ENCODE peak calls at places on chromosome 19, in six cellular contexts. G is Panc1, E is thyroid gland, L is tibial nerve, Q is hepatocyte, U is choroid plexus epithelial cell. F is an unnamed sample.
A peak's percentile ranks its signal among the peaks of the same experiment; 100 is the strongest.

GRCh38 chr19:55615553-55616394 is 8.6 kb downstream of the ZNF784 start:
- DNase-seq in E (no peak), U (no peak), G (no peak), L (no peak), Q (no peak), F (no peak)

GRCh38 chr19:38274734-38275133 is 10.4 kb downstream of the SPINT2 start:
- DNase-seq in E (peak; percentile 79), G (no peak), Q (no peak), U (no peak), L (no peak), F (no peak)

GRCh38 chr19:9914315-9915207 is 21.8 kb downstream of the OLFM2 start:
- DNase-seq in U (peak; percentile 79), Q (peak; percentile 93), G (no peak), L (peak; percentile 27), E (peak; percentile 80), F (peak; percentile 86)

GRCh38 chr19:30327331-30327730 is 44.9 kb upstream of the ZNF536 start:
- DNase-seq in Q (no peak), L (no peak), U (no peak), G (no peak), E (no peak), F (no peak)

GRCh38 chr19:3245050-3245449 is 20.6 kb downstream of the CELF5 start:
- DNase-seq in Q (no peak), L (no peak), G (no peak), E (no peak), U (no peak), F (no peak)

GRCh38 chr19:10850631-10851030 is 2.4 kb downstream of the C19orf38 start:
- DNase-seq in E (no peak), G (no peak), U (no peak), L (no peak), Q (no peak), F (no peak)

GRCh38 chr19:12913011-12913561 is 6.0 kb downstream of the SYCE2 start:
- DNase-seq in Q (peak; percentile 75), L (peak; percentile 63), G (no peak), U (peak; percentile 75), E (peak; percentile 89), F (peak; percentile 29)

GRCh38 chr19:29277107-29277506 is 64.2 kb upstream of the UQCRFS1 start:
- DNase-seq in E (peak; percentile 9), L (no peak), U (no peak), Q (no peak), G (no peak), F (peak; percentile 18)

GRCh38 chr19:3986260-3987041 is 1.2 kb upstream of the EEF2 start:
- DNase-seq in G (no peak), Q (peak; percentile 85), L (peak; percentile 56), E (peak; percentile 78), U (peak; percentile 89), F (peak; percentile 40)

GRCh38 chr19:1133471-1133929 is 29.7 kb downstream of the GPX4 start:
- DNase-seq in Q (no peak), E (no peak), G (no peak), L (no peak), U (no peak), F (no peak)

GRCh38 chr19:46030861-46031550 is 8.2 kb upstream of the PGLYRP1 start:
- DNase-seq in U (no peak), E (no peak), Q (peak; percentile 69), L (no peak), G (no peak), F (no peak)

GRCh38 chr19:3068071-3068470 is 5.8 kb upstream of the TLE5 start:
- DNase-seq in U (no peak), G (no peak), E (no peak), L (no peak), Q (no peak), F (peak; percentile 63)

GRCh38 chr19:46225558-46226004 is 4.0 kb upstream of the IGFL1 start:
- DNase-seq in Q (no peak), L (no peak), E (peak; percentile 32), U (peak; percentile 25), G (no peak), F (peak; percentile 18)

GRCh38 chr19:3443840-3444694 is 36.3 kb downstream of the SMIM24 start:
- DNase-seq in U (peak; percentile 72), Q (peak; percentile 63), E (no peak), G (no peak), L (no peak), F (peak; percentile 72)

GRCh38 chr19:9345005-9345404 is 17.8 kb upstream of the ZNF177 start:
- DNase-seq in Q (no peak), G (no peak), E (no peak), L (no peak), U (no peak), F (no peak)

GRCh38 chr19:50414850-50415660 is 3.7 kb upstream of the SPIB start:
- DNase-seq in E (peak; percentile 76), L (peak; percentile 63), U (peak; percentile 74), Q (peak; percentile 85), G (no peak), F (peak; percentile 93)

GRCh38 chr19:8517551-8518442 is 3.8 kb upstream of the ZNF414 start:
- DNase-seq in Q (no peak), G (no peak), L (peak; percentile 20), U (peak; percentile 75), E (no peak), F (no peak)

GRCh38 chr19:11268783-11269267 is 6.5 kb upstream of the DOCK6 start:
- DNase-seq in G (no peak), U (peak; percentile 91), Q (no peak), E (peak; percentile 75), L (peak; percentile 41), F (no peak)

GRCh38 chr19:7500811-7501450 is 12.1 kb upstream of the PEX11G start:
- DNase-seq in E (no peak), U (no peak), G (no peak), Q (peak; percentile 82), L (no peak), F (peak; percentile 83)

GRCh38 chr19:33522371-33522662 is 726 bp upstream of the PEPD start:
- DNase-seq in U (no peak), Q (no peak), L (no peak), G (no peak), E (no peak), F (no peak)

GRCh38 chr19:33520844-33521479 is 629 bp downstream of the PEPD start:
- DNase-seq in Q (peak; percentile 46), G (no peak), L (no peak), U (no peak), E (no peak), F (no peak)

GRCh38 chr19:33519416-33519815 is 2.2 kb downstream of the PEPD start:
- DNase-seq in E (no peak), L (no peak), U (no peak), G (no peak), Q (no peak), F (no peak)

GRCh38 chr19:33520048-33520643 is 1.4 kb downstream of the PEPD start:
- DNase-seq in L (no peak), Q (no peak), E (no peak), U (no peak), G (no peak), F (no peak)

DNA sequence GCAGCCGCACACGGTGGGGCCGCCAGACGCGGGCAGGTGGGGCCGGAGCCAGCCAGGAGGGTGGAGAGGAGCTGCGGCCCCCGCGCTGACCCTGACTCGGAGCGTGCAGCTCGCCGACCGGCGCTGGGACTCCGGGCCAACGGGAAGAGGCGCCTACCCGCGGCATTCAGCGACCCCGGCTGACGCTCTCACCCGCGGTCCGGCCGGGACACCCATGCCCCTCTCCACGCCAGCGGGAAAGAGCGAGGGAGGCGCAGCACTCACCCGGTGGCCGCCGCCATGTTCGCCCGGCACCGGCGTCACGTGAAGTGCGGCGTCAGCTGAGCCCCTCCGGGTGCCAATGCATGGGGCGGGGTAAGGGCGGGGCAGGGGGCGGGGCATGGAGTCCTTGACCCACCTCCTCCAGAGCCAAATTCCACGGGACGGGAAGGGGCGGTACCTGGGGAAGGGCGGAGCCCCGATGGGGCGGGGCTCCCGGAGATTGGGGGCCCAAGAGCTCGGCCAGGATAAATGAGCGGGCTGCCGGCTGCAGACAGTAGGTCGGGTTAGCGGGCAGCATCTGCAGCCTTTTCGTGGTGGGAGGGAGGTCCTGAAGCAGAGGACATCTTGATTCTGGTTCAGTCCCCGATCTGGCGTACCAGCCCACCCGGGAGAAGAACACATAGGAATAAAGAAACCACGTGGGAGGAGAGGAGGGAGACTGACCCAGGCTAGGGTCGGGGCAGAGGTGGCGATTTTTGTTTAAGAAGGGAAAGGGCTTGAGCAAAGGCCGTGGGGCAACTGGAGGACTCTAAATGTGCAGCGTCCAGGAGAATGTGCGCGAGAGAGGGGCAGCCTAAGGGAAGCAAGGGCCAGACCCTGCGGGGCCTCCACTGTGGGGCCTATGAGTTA is at the start of gene PEPD:
- DNase-seq in Q (peak; percentile 95), E (peak; percentile 90), U (peak; percentile 93), L (peak; percentile 89), G (peak; percentile 56), F (peak; percentile 94)
- TF ChIP-seq CTCF in Q (no peak), E (no peak), U (no peak), L (peak; percentile 13), G (no peak), F (no peak)

DNA sequence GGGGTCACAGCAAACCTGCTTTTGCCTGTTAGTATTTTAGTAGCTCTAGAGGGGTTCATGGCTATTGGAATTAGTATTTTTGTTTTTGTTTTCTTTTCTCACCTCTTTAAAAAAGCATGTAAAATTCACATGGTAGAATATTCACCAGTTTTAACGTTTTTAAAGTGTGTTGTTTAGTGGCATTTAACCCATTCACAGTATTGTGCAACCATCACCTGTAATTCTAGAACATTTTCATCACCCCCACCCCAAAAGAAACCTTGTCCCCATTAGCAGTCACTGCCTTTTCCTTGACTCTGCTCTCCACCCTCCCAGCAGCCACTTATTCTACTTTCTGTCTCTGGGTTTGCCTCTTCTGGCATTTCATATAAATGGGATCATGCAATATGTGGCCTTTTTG is 39.8 kb downstream of the GATAD2A start:
- DNase-seq in U (no peak), E (no peak), Q (no peak), G (no peak), L (no peak), F (no peak)
- TF ChIP-seq CTCF in U (no peak), E (no peak), Q (no peak), G (no peak), L (no peak), F (no peak)

GRCh38 chr19:48738557-48739399 is 1.6 kb downstream of the RASIP1 start:
- DNase-seq in E (peak; percentile 92), U (peak; percentile 82), G (no peak), L (peak; percentile 78), Q (peak; percentile 98), F (peak; percentile 100)
- TF ChIP-seq CTCF in E (no peak), U (peak; percentile 3), G (no peak), L (peak; percentile 68), Q (peak; percentile 31), F (no peak)

GRCh38 chr19:5481957-5482356 is 26.7 kb downstream of the ZNRF4 start:
- DNase-seq in L (no peak), Q (no peak), G (no peak), U (no peak), E (no peak), F (no peak)

GRCh38 chr19:5478241-5478924 is 23.2 kb downstream of the ZNRF4 start:
- DNase-seq in E (no peak), Q (no peak), L (no peak), G (no peak), U (no peak), F (no peak)

GRCh38 chr19:5478925-5479588 is 23.8 kb downstream of the ZNRF4 start:
- DNase-seq in U (no peak), L (no peak), E (no peak), G (no peak), Q (no peak), F (no peak)

GRCh38 chr19:5479958-5480357 is 24.7 kb downstream of the ZNRF4 start:
- DNase-seq in E (no peak), U (no peak), L (no peak), Q (no peak), G (no peak), F (peak; percentile 36)

GRCh38 chr19:5480427-5480836 is 25.2 kb downstream of the ZNRF4 start:
- DNase-seq in U (peak; percentile 29), L (no peak), G (peak; percentile 4), Q (no peak), E (no peak), F (peak; percentile 53)
- TF ChIP-seq CTCF in U (peak; percentile 62), L (no peak), G (peak; percentile 82), Q (peak; percentile 42), E (no peak), F (peak; percentile 40)

GRCh38 chr19:39676004-39676403 is 20.3 kb downstream of the LGALS16 start:
- DNase-seq in Q (no peak), E (no peak), G (peak; percentile 83), U (no peak), L (no peak), F (no peak)
- TF ChIP-seq CTCF in Q (no peak), E (no peak), G (no peak), U (no peak), L (no peak), F (no peak)

F was measured in nephron progenitor cell.